ENCODE peak calls at places on chromosomes 16 and 17, in six cellular contexts. One of them, this sample, is unnamed.

GRCh38 chr17:19238167-19238505 is 970 bp downstream of the EPN2 start:
- DNase-seq in body of pancreas: peak
- DNase-seq in caudate nucleus: no peak
- DNase-seq in IMR-90: no peak
- DNase-seq in GM23248: peak
- DNase-seq in RWPE2: no peak
- DNase-seq in this sample: no peak

GRCh38 chr16:11108466-11108805 is 147.6 kb downstream of the SOCS1 start:
- DNase-seq in body of pancreas: no peak
- DNase-seq in caudate nucleus: no peak
- DNase-seq in IMR-90: no peak
- DNase-seq in GM23248: no peak
- DNase-seq in RWPE2: no peak
- DNase-seq in this sample: no peak

GRCh38 chr17:17180141-17180603 is 26.0 kb downstream of the PLD6 start:
- DNase-seq in body of pancreas: no peak
- DNase-seq in caudate nucleus: peak
- DNase-seq in IMR-90: no peak
- DNase-seq in GM23248: no peak
- DNase-seq in RWPE2: no peak
- DNase-seq in this sample: no peak

GRCh38 chr16:86075488-86075785 is 176.5 kb downstream of the IRF8 start:
- DNase-seq in body of pancreas: no peak
- DNase-seq in caudate nucleus: no peak
- DNase-seq in IMR-90: peak
- DNase-seq in GM23248: no peak
- DNase-seq in RWPE2: no peak
- DNase-seq in this sample: no peak

GRCh38 chr17:58956997-58957724 is 149.5 kb downstream of the TRIM37 start:
- DNase-seq in body of pancreas: no peak
- DNase-seq in caudate nucleus: no peak
- DNase-seq in IMR-90: peak
- DNase-seq in GM23248: peak
- DNase-seq in RWPE2: no peak
- DNase-seq in this sample: no peak

GRCh38 chr16:57525761-57526160 is 10.6 kb downstream of the CCDC102A start:
- DNase-seq in body of pancreas: no peak
- DNase-seq in caudate nucleus: no peak
- DNase-seq in IMR-90: no peak
- DNase-seq in GM23248: no peak
- DNase-seq in RWPE2: no peak
- DNase-seq in this sample: no peak

GRCh38 chr17:16148596-16148995 is 66.7 kb downstream of the NCOR1 start:
- DNase-seq in body of pancreas: no peak
- DNase-seq in caudate nucleus: no peak
- DNase-seq in IMR-90: no peak
- DNase-seq in GM23248: no peak
- DNase-seq in RWPE2: no peak
- DNase-seq in this sample: no peak

GRCh38 chr17:12922120-12922519 is 95.7 kb downstream of the ELAC2 start:
- DNase-seq in body of pancreas: no peak
- DNase-seq in caudate nucleus: peak
- DNase-seq in IMR-90: no peak
- DNase-seq in GM23248: no peak
- DNase-seq in RWPE2: no peak
- DNase-seq in this sample: no peak

GRCh38 chr17:4479340-4479981 is 19.2 kb upstream of the SPNS2 start:
- DNase-seq in body of pancreas: no peak
- DNase-seq in caudate nucleus: no peak
- DNase-seq in IMR-90: no peak
- DNase-seq in GM23248: no peak
- DNase-seq in RWPE2: no peak
- DNase-seq in this sample: no peak

GRCh38 chr16:49462989-49463371 is 89.4 kb downstream of the C16orf78 start:
- DNase-seq in body of pancreas: no peak
- DNase-seq in caudate nucleus: no peak
- DNase-seq in IMR-90: no peak
- DNase-seq in GM23248: no peak
- DNase-seq in RWPE2: no peak
- DNase-seq in this sample: peak

GRCh38 chr16:47392114-47392513 is 68.7 kb downstream of the ITFG1 start:
- DNase-seq in body of pancreas: no peak
- DNase-seq in caudate nucleus: no peak
- DNase-seq in IMR-90: no peak
- DNase-seq in GM23248: no peak
- DNase-seq in RWPE2: no peak
- DNase-seq in this sample: peak
- H3K27ac ChIP-seq in body of pancreas: no peak
- H3K27ac ChIP-seq in caudate nucleus: no peak
- H3K27ac ChIP-seq in IMR-90: no peak
- H3K27ac ChIP-seq in GM23248: no peak
- H3K27ac ChIP-seq in RWPE2: no peak
- H3K27ac ChIP-seq in this sample: no peak

GRCh38 chr16:1960665-1961630 is 1.6 kb downstream of the NDUFB10 start:
- DNase-seq in body of pancreas: peak
- DNase-seq in caudate nucleus: no peak
- DNase-seq in IMR-90: peak
- DNase-seq in GM23248: peak
- DNase-seq in RWPE2: peak
- DNase-seq in this sample: no peak
- H3K27ac ChIP-seq in body of pancreas: peak
- H3K27ac ChIP-seq in caudate nucleus: no peak
- H3K27ac ChIP-seq in IMR-90: no peak
- H3K27ac ChIP-seq in GM23248: peak
- H3K27ac ChIP-seq in RWPE2: peak
- H3K27ac ChIP-seq in this sample: no peak

DNA sequence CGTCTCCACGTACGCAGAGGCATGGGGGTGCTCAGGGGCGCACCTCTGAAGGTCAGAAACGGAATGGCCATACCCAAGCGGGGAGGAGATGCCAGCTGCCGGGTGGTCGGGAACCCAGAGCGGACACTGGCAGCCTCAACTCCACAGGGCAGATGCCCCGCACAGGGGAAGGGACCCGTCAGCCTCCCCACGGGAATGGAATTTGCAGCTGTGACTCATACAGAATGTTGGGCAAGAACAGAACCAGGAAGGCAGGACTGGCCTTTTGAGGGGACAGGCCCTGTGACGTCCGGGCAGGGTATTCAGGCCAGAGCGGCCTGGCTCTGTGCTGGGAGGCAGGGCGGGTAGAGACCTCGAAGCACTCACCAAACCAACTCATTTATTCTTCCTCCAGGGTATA is 7.5 kb downstream of the TK1 start:
- DNase-seq in body of pancreas: no peak
- DNase-seq in caudate nucleus: no peak
- DNase-seq in IMR-90: peak
- DNase-seq in GM23248: peak
- DNase-seq in RWPE2: no peak
- DNase-seq in this sample: peak
- H3K27ac ChIP-seq in body of pancreas: no peak
- H3K27ac ChIP-seq in caudate nucleus: no peak
- H3K27ac ChIP-seq in IMR-90: no peak
- H3K27ac ChIP-seq in GM23248: no peak
- H3K27ac ChIP-seq in RWPE2: no peak
- H3K27ac ChIP-seq in this sample: peak

GRCh38 chr17:73647767-73648542 is 3.7 kb upstream of the SDK2 start:
- DNase-seq in body of pancreas: no peak
- DNase-seq in caudate nucleus: no peak
- DNase-seq in IMR-90: no peak
- DNase-seq in GM23248: no peak
- DNase-seq in RWPE2: no peak
- DNase-seq in this sample: no peak
- H3K27ac ChIP-seq in body of pancreas: no peak
- H3K27ac ChIP-seq in caudate nucleus: no peak
- H3K27ac ChIP-seq in IMR-90: no peak
- H3K27ac ChIP-seq in GM23248: no peak
- H3K27ac ChIP-seq in RWPE2: no peak
- H3K27ac ChIP-seq in this sample: no peak

DNA sequence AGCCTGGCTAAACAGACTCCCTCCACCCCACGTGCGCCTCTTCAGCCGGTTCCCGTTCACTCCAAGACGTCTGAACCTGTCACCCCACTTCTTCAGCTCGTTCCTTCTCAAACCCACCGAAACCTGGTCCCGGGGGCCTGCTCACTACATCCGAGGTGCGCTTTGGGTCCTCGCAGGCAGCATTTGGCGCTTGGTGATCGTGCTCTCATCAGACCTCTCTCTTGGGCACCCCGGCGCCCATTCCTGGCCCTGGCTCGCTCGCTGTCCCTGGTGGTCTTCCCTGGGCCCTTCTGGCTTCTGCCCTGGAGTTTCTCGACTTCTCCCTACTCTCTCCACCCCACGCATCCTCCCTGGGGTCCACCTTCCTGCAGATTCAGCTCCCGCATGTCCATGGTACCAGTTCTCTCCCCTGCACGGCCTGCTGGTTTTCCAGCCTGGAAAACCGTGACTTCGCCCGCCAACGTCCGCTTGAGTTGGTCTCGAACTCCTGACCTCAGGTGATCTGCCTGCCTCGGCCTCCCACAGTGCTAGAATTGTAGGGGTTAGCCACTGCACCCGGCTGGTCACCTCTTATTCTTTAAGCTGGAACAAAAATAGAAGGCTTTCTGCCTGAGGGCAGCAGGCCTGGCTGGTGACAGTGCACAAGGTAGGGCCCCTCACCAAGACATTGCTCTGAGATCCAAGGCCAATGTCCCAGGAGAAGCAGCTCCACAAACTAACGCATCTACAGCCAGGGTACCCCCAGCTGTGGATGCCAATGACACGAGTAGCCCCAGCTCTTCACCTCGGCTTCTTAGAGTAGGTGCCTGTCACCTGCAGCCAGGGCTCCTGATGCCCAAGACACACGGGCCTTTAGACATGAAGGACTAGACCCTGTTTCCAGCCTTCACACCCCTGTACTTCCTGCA is 1.0 kb upstream of the MEAK7 start:
- DNase-seq in body of pancreas: no peak
- DNase-seq in caudate nucleus: no peak
- DNase-seq in IMR-90: no peak
- DNase-seq in GM23248: no peak
- DNase-seq in RWPE2: peak
- DNase-seq in this sample: no peak
- H3K27ac ChIP-seq in body of pancreas: peak
- H3K27ac ChIP-seq in caudate nucleus: peak
- H3K27ac ChIP-seq in IMR-90: peak
- H3K27ac ChIP-seq in GM23248: peak
- H3K27ac ChIP-seq in RWPE2: peak
- H3K27ac ChIP-seq in this sample: peak

GRCh38 chr17:44688675-44689491 is 693 bp downstream of the CCDC43 start:
- DNase-seq in body of pancreas: no peak
- DNase-seq in caudate nucleus: no peak
- DNase-seq in IMR-90: peak
- DNase-seq in GM23248: peak
- DNase-seq in RWPE2: no peak
- DNase-seq in this sample: no peak

GRCh38 chr17:44693609-44694008 is 4.0 kb upstream of the CCDC43 start:
- DNase-seq in body of pancreas: no peak
- DNase-seq in caudate nucleus: no peak
- DNase-seq in IMR-90: no peak
- DNase-seq in GM23248: no peak
- DNase-seq in RWPE2: no peak
- DNase-seq in this sample: no peak

GRCh38 chr17:44687752-44688151 is 1.8 kb downstream of the CCDC43 start:
- DNase-seq in body of pancreas: no peak
- DNase-seq in caudate nucleus: no peak
- DNase-seq in IMR-90: no peak
- DNase-seq in GM23248: no peak
- DNase-seq in RWPE2: no peak
- DNase-seq in this sample: no peak

GRCh38 chr17:44688200-44688599 is 1.4 kb downstream of the CCDC43 start:
- DNase-seq in body of pancreas: no peak
- DNase-seq in caudate nucleus: no peak
- DNase-seq in IMR-90: no peak
- DNase-seq in GM23248: no peak
- DNase-seq in RWPE2: no peak
- DNase-seq in this sample: no peak

DNA sequence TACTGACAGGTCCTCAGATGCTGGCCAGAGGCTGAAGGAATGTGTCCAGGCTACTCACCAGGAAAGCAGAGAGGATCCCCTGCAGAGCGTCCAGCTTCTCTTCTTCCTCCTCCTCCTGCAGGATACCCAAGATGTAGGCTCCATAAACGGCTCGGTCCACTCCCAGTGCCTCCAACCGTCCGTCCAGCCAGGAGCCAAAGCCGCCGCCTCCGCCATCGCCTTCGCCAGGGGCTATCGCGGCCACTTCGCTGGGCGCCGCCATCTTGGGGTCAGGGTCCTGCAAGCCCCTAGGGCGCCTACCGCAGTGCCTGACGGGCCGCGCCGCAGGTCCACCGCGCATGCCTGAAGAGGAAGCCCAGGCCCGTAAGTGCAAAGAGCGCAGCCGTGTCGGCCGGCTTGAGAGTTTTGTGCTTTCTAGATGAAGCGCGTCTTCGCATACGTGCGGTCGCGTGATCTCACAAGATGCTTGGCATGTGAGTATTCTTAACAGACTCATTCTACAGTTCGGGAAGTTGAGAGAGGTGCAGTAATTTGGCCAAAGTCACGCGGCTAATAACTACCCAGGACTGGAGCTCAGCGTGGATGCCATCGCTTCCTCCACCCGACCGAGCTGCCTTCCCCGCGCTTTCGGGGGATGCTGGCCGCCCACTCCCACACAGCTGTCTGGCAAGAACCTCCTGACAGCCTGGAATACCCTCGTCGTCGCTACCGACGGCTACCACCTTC is at the start of gene CCDC43:
- DNase-seq in body of pancreas: peak
- DNase-seq in caudate nucleus: peak
- DNase-seq in IMR-90: peak
- DNase-seq in GM23248: peak
- DNase-seq in RWPE2: peak
- DNase-seq in this sample: peak
- H3K27ac ChIP-seq in body of pancreas: peak
- H3K27ac ChIP-seq in caudate nucleus: peak
- H3K27ac ChIP-seq in IMR-90: peak
- H3K27ac ChIP-seq in GM23248: peak
- H3K27ac ChIP-seq in RWPE2: peak
- H3K27ac ChIP-seq in this sample: peak

GRCh38 chr17:66644311-66644710 is 190.6 kb upstream of the CACNG5 start:
- DNase-seq in body of pancreas: no peak
- DNase-seq in caudate nucleus: peak
- DNase-seq in IMR-90: peak
- DNase-seq in GM23248: no peak
- DNase-seq in RWPE2: no peak
- DNase-seq in this sample: no peak

GRCh38 chr17:66650490-66650877 is 184.4 kb upstream of the CACNG5 start:
- DNase-seq in body of pancreas: no peak
- DNase-seq in caudate nucleus: no peak
- DNase-seq in IMR-90: no peak
- DNase-seq in GM23248: no peak
- DNase-seq in RWPE2: no peak
- DNase-seq in this sample: no peak

GRCh38 chr17:66645259-66645658 is 189.7 kb upstream of the CACNG5 start:
- DNase-seq in body of pancreas: no peak
- DNase-seq in caudate nucleus: peak
- DNase-seq in IMR-90: no peak
- DNase-seq in GM23248: no peak
- DNase-seq in RWPE2: no peak
- DNase-seq in this sample: no peak

GRCh38 chr17:66649818-66650489 is 185.0 kb upstream of the CACNG5 start:
- DNase-seq in body of pancreas: no peak
- DNase-seq in caudate nucleus: no peak
- DNase-seq in IMR-90: no peak
- DNase-seq in GM23248: no peak
- DNase-seq in RWPE2: no peak
- DNase-seq in this sample: no peak

GRCh38 chr17:66647391-66647983 is 187.4 kb upstream of the CACNG5 start:
- DNase-seq in body of pancreas: peak
- DNase-seq in caudate nucleus: no peak
- DNase-seq in IMR-90: no peak
- DNase-seq in GM23248: no peak
- DNase-seq in RWPE2: no peak
- DNase-seq in this sample: no peak
- H3K27ac ChIP-seq in body of pancreas: no peak
- H3K27ac ChIP-seq in caudate nucleus: no peak
- H3K27ac ChIP-seq in IMR-90: no peak
- H3K27ac ChIP-seq in GM23248: no peak
- H3K27ac ChIP-seq in RWPE2: no peak
- H3K27ac ChIP-seq in this sample: no peak